ENCODE peak calls at places on chromosomes 2 and 18, in four cellular contexts. A, W, M and I are unnamed samples.

GRCh38 chr2:149200109-149200520 is 130.3 kb upstream of the LYPD6 start:
- DNase-seq in A (no peak), W (no peak), M (no peak), I (no peak)

GRCh38 chr2:211248841-211249240 is 692.4 kb downstream of the CPS1 start:
- DNase-seq in A (no peak), M (no peak), W (no peak), I (no peak)

GRCh38 chr2:109401370-109401769 is 212.4 kb downstream of the SEPTIN10 start:
- DNase-seq in W (no peak), M (no peak), A (no peak), I (no peak)

GRCh38 chr2:3476386-3477033 is 42.8 kb downstream of the ADI1 start:
- DNase-seq in M (no peak), W (no peak), A (no peak), I (peak; percentile 56)

GRCh38 chr2:62724106-62724505 is 18.6 kb downstream of the EHBP1 start:
- DNase-seq in M (no peak), A (no peak), W (no peak), I (no peak)

GRCh38 chr18:11259421-11259820 is 110.1 kb upstream of the PIEZO2 start:
- DNase-seq in A (no peak), W (no peak), M (no peak), I (no peak)

GRCh38 chr18:69172046-69172445 is 228.6 kb upstream of the DOK6 start:
- DNase-seq in A (no peak), W (no peak), M (no peak), I (no peak)

GRCh38 chr18:8381801-8382459 is 227.3 kb upstream of the RAB12 start:
- DNase-seq in M (no peak), A (no peak), W (no peak), I (no peak)

GRCh38 chr2:99706734-99707133 is 216.9 kb upstream of the REV1 start:
- DNase-seq in M (no peak), A (peak; percentile 20), W (no peak), I (no peak)

GRCh38 chr2:177628817-177629216 is 236.2 kb downstream of the AGPS start:
- DNase-seq in A (no peak), W (no peak), M (no peak), I (no peak)

GRCh38 chr18:21745234-21745633 is 4.6 kb downstream of the MIB1 start:
- DNase-seq in W (no peak), A (no peak), M (no peak), I (no peak)

GRCh38 chr18:59502899-59503245 is 143.8 kb upstream of the LMAN1 start:
- DNase-seq in A (no peak), M (no peak), W (no peak), I (no peak)

GRCh38 chr18:29191263-29191662 is 1014.3 kb upstream of the CDH2 start:
- DNase-seq in A (no peak), W (no peak), M (no peak), I (peak; percentile 1)

GRCh38 chr2:237074211-237074993 is 11.3 kb upstream of the COPS8 start:
- DNase-seq in M (no peak), A (no peak), W (no peak), I (no peak)

DNA sequence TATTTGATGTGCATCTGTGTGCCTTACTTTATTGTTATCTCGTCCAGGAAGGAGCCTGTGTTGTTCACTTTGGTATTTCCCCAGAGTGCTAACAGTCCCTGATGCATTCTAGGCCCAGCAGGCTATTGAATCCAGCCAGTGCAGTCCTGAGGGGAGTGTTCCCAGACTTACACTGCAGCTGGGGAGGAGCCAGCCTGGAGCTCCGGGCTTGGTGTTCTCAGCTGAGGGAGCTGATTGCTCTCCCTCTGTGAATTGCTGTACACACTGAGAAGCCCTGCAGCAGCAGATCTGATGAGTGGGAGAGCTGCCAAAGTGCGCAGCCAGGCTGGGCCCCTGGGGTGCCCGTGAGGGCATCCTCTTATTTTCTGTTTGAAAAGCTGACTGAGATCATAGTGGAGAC is 159.2 kb downstream of the GALNT3 start:
- DNase-seq in M (no peak), W (no peak), A (peak; percentile 57), I (no peak)
- TF ChIP-seq CBX5 in M (no peak), W (no peak), A (no peak), I (no peak)

GRCh38 chr2:105393373-105394055 is 5.3 kb downstream of the FHL2 start:
- DNase-seq in M (no peak), W (no peak), A (no peak), I (no peak)
- TF ChIP-seq CBX5 in M (no peak), W (no peak), A (no peak), I (no peak)

DNA sequence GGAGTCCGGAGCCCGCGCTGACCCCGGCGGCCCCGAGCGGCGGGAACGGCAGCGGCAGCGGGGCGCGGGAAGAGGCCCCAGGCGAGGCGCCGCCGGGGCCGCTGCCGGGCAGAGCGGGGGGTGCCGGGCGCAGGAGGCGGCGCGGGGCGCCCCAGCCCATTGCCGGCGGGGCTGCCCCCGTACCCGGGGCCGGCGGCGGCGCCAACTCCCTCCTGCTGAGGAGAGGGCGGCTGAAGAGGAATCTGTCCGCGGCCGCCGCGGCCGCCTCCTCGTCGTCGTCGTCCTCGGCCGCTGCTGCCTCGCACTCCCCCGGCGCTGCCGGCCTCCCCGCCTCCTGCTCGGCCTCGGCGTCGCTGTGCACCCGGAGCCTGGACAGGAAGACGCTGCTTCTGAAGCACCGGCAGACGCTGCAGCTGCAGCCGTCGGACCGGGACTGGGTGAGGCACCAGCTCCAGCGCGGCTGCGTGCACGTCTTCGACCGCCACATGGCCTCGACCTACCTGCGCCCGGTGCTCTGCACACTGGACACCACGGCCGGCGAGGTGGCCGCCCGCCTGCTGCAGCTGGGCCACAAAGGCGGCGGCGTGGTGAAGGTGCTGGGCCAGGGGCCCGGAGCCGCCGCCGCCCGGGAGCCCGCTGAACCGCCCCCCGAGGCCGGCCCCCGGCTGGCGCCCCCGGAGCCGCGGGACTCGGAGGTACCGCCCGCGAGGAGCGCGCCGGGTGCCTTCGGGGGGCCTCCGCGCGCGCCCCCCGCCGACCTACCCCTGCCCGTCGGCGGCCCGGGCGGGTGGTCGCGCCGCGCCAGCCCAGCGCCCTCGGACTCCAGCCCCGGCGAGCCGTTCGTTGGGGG is 713 bp downstream of the PHLPP1 start:
- DNase-seq in M (no peak), A (peak; percentile 73), W (peak; percentile 43), I (no peak)
- TF ChIP-seq CBX5 in M (no peak), A (no peak), W (no peak), I (no peak)

DNA sequence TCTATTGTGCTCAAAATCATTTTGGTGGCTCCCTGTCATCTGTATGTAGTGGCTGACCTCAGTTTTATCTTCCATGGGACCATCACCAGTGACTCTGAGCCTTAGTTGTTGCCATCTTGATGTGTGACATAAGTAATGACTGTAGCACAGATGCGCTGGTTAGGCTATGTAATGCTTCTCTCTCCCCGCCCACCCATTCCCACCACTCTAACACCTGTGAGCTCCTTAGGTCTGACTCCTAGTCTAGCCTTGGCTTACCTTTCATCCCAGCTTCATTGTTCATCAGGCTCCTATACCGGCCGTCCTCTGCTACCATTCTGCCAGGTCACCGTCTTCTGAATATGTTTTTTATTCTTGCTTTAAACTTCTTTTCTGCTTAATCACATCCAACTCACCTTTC is 17.2 kb downstream of the MYO1B start:
- DNase-seq in A (no peak), W (no peak), M (no peak), I (no peak)
- TF ChIP-seq CBX5 in A (no peak), W (no peak), M (no peak), I (no peak)

DNA sequence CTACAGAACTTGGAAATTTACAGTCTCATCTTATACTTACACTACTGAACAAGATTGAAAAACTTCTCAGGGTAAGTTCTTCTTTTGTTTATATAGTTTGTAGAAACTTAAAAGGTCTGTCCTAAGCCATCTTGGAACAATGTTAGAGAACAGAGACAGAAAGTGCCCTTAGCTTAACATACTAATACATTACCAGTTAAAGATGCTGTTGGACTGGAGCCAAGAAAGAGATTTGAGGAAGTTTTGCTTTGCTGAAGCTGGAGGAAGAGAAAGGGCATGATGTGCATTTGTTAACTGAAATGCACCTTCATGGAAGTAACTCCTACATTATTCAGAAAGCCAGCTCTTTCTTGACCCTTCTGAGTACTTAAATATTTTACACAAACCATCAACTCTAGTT is 66.5 kb upstream of the TNFRSF11A start:
- DNase-seq in A (no peak), W (no peak), M (no peak), I (no peak)
- TF ChIP-seq CBX5 in A (no peak), W (no peak), M (no peak), I (no peak)

GRCh38 chr18:13703899-13704298 is 22.5 kb downstream of the FAM210A start:
- DNase-seq in A (no peak), M (no peak), W (no peak), I (peak; percentile 13)
- TF ChIP-seq CBX5 in A (no peak), M (no peak), W (no peak), I (no peak)

GRCh38 chr18:77131100-77131651 is 1.4 kb downstream of the MBP start:
- DNase-seq in A (no peak), M (no peak), W (no peak), I (no peak)

GRCh38 chr18:77133051-77133919 is 702 bp upstream of the MBP start:
- DNase-seq in M (no peak), W (no peak), A (peak; percentile 79), I (no peak)

GRCh38 chr18:77131652-77132368 is 773 bp downstream of the MBP start:
- DNase-seq in M (no peak), A (no peak), W (no peak), I (no peak)

GRCh38 chr18:77133920-77134496 is 1.4 kb upstream of the MBP start:
- DNase-seq in M (no peak), W (no peak), A (no peak), I (peak; percentile 20)

GRCh38 chr18:77132369-77133050 is at the start of gene MBP:
- DNase-seq in W (no peak), M (no peak), A (peak; percentile 91), I (no peak)
- TF ChIP-seq CBX5 in W (no peak), M (no peak), A (no peak), I (no peak)